ENCODE peak calls at places on chromosomes 3 and 15, in seven cellular contexts. C, V, H, L, T, X and I are unnamed samples.

GRCh38 chr3:172918568-172919296 is 168.2 kb downstream of the ECT2 start:
- DNase-seq in C (no peak), V (no peak), H (no peak), L (no peak), T (no peak), X (no peak), I (no peak)

GRCh38 chr3:187836848-187837770 is 91.8 kb upstream of the BCL6 start:
- DNase-seq in C (no peak), V (peak), H (no peak), L (no peak), T (peak), X (no peak), I (no peak)

GRCh38 chr3:46978381-46978780 is 1.1 kb upstream of the NBEAL2 start:
- DNase-seq in C (no peak), V (no peak), H (no peak), L (no peak), T (no peak), X (no peak), I (no peak)

GRCh38 chr3:24401811-24402185 is 92.9 kb downstream of the THRB start:
- DNase-seq in C (no peak), V (no peak), H (no peak), L (no peak), T (no peak), X (no peak), I (no peak)

GRCh38 chr3:27293954-27294353 is 75.2 kb downstream of the NEK10 start:
- DNase-seq in C (no peak), V (no peak), H (no peak), L (no peak), T (peak), X (no peak), I (no peak)

GRCh38 chr15:64150236-64150578 is 1.3 kb upstream of the SNX22 start:
- DNase-seq in C (no peak), V (no peak), H (no peak), L (no peak), T (no peak), X (no peak), I (no peak)

GRCh38 chr3:188918086-188918485 is 253.7 kb upstream of the TPRG1 start:
- DNase-seq in C (peak), V (no peak), H (no peak), L (no peak), T (no peak), X (no peak), I (no peak)

GRCh38 chr15:80587816-80588456 is 107.2 kb upstream of the ABHD17C start:
- DNase-seq in C (no peak), V (peak), H (peak), L (no peak), T (peak), X (no peak), I (no peak)

GRCh38 chr15:25863968-25864580 is 947 bp upstream of the ATP10A start:
- DNase-seq in C (no peak), V (no peak), H (no peak), L (no peak), T (no peak), X (no peak), I (no peak)

GRCh38 chr3:117052356-117052755 is 342.8 kb downstream of the TUSC7 start:
- DNase-seq in C (no peak), V (no peak), H (peak), L (no peak), T (no peak), X (no peak), I (no peak)

GRCh38 chr3:32614956-32615355 is 44.3 kb upstream of the DYNC1LI1 start:
- DNase-seq in C (no peak), V (peak), H (peak), L (no peak), T (peak), X (no peak), I (no peak)

GRCh38 chr15:99925661-99926461 is 192.6 kb upstream of the LYSMD4 start:
- DNase-seq in C (peak), V (no peak), H (peak), L (no peak), T (no peak), X (peak), I (peak)

GRCh38 chr3:32045091-32045964 is 61.1 kb upstream of the GPD1L start:
- DNase-seq in C (peak), V (peak), H (peak), L (no peak), T (peak), X (no peak), I (no peak)

GRCh38 chr3:72413228-72413627 is 435.0 kb downstream of the SHQ1 start:
- DNase-seq in C (no peak), V (no peak), H (peak), L (no peak), T (peak), X (no peak), I (no peak)

GRCh38 chr3:138916824-138917223 is 30.1 kb downstream of the FOXL2 start:
- DNase-seq in C (no peak), V (no peak), H (no peak), L (no peak), T (no peak), X (no peak), I (no peak)

GRCh38 chr3:66115858-66116654 is 77.3 kb upstream of the MAGI1 start:
- DNase-seq in C (peak), V (peak), H (peak), L (no peak), T (peak), X (peak), I (no peak)

GRCh38 chr15:90001683-90002427 is 731 bp downstream of the ZNF710 start:
- DNase-seq in C (peak), V (no peak), H (peak), L (peak), T (peak), X (peak), I (peak)

GRCh38 chr3:113912551-113913246 is 35.1 kb upstream of the ZDHHC23 start:
- DNase-seq in C (peak), V (peak), H (peak), L (no peak), T (peak), X (no peak), I (peak)

GRCh38 chr3:42134867-42135464 is 43.8 kb downstream of the TRAK1 start:
- DNase-seq in C (peak), V (no peak), H (no peak), L (no peak), T (no peak), X (no peak), I (no peak)

GRCh38 chr3:41684802-41685740 is 276.8 kb downstream of the ULK4 start:
- DNase-seq in C (no peak), V (peak), H (no peak), L (no peak), T (peak), X (no peak), I (no peak)

GRCh38 chr3:189621948-189622603 is 9.1 kb upstream of the TP63 start:
- DNase-seq in C (no peak), V (no peak), H (peak), L (no peak), T (no peak), X (peak), I (no peak)

GRCh38 chr3:194874206-194874605 is 188.5 kb downstream of the FAM43A start:
- DNase-seq in C (no peak), V (no peak), H (no peak), L (no peak), T (no peak), X (no peak), I (no peak)

GRCh38 chr15:100033140-100033857 is 300.1 kb upstream of the LYSMD4 start:
- DNase-seq in C (no peak), V (no peak), H (peak), L (no peak), T (peak), X (no peak), I (no peak)

GRCh38 chr15:72199721-72200212 is 2.2 kb upstream of the GRAMD2A start:
- DNase-seq in C (peak), V (peak), H (peak), L (peak), T (peak), X (peak), I (peak)

GRCh38 chr15:57521503-57521902 is 70.2 kb upstream of the MYZAP start:
- DNase-seq in C (no peak), V (no peak), H (no peak), L (no peak), T (no peak), X (no peak), I (no peak)

GRCh38 chr3:81214626-81215025 is 546.8 kb downstream of the GBE1 start:
- DNase-seq in C (no peak), V (no peak), H (peak), L (no peak), T (peak), X (no peak), I (no peak)

GRCh38 chr3:12875857-12876451 is 34.6 kb upstream of the RPL32 start:
- DNase-seq in C (peak), V (peak), H (no peak), L (no peak), T (no peak), X (peak), I (no peak)

GRCh38 chr15:43274136-43274535 is 7.4 kb upstream of the TGM5 start:
- DNase-seq in C (no peak), V (no peak), H (peak), L (no peak), T (no peak), X (peak), I (no peak)

GRCh38 chr3:194602580-194603300 is 30.5 kb downstream of the TMEM44 start:
- DNase-seq in C (no peak), V (no peak), H (no peak), L (no peak), T (no peak), X (no peak), I (no peak)

GRCh38 chr15:77786956-77787355 is 154.2 kb upstream of the LINGO1 start:
- DNase-seq in C (no peak), V (no peak), H (no peak), L (no peak), T (no peak), X (no peak), I (no peak)

GRCh38 chr3:48585411-48585810 is 9.7 kb downstream of the COL7A1 start:
- DNase-seq in C (no peak), V (no peak), H (no peak), L (no peak), T (no peak), X (no peak), I (no peak)
- TF ChIP-seq CTCF in C (no peak), V (no peak), H (no peak), L (no peak), T (no peak), X (no peak), I (no peak)

GRCh38 chr3:53677406-53677805 is 168.8 kb downstream of the CHDH start:
- DNase-seq in C (no peak), V (no peak), H (no peak), L (no peak), T (no peak), X (no peak), I (no peak)
- TF ChIP-seq CTCF in C (peak), V (peak), H (no peak), L (peak), T (no peak), X (peak), I (no peak)

DNA sequence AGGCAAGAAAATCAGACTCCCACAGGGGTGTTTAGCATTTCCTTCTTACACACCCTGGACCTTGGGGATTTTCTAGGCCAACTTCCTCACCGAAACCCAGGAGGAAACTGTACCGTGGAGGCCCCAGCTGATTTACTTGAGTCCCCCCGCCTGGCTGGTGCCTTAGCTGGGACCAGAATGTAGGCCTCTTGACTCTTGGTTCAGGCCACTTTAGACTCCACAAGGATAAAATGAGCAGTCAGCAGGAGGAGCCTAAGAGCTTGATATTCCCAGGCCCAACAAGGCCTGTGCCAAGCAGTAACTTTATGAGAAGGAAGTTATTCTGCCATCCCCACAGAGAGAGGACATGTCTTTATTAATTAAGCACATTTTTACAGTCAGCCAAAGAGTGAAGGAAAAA is 4.6 kb upstream of the APBA2 start:
- DNase-seq in C (no peak), V (no peak), H (peak), L (no peak), T (peak), X (no peak), I (no peak)
- TF ChIP-seq CTCF in C (no peak), V (no peak), H (no peak), L (peak), T (peak), X (no peak), I (no peak)

DNA sequence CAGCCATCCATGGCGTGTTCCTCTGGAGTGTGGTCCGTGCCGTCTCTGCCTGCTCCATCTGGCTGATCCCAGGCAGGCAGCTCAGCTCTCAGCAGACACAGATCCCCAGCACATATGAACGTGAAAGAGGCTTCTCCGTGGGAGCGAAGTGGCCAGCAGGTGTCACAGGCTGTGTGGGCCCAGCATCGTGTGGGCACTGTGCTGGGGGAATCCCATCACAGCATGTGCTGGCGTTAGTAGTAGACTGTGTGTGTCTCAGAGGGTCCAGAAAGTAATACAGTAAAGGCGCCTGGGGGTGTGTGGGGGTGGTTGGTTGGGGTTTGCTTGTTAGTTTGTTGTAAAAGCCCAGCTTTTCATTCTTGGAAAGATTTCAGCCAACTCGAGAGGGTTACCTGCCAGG is 147.6 kb downstream of the IGF1R start:
- DNase-seq in C (no peak), V (no peak), H (no peak), L (no peak), T (no peak), X (no peak), I (no peak)
- TF ChIP-seq CTCF in C (no peak), V (no peak), H (no peak), L (no peak), T (no peak), X (no peak), I (no peak)

DNA sequence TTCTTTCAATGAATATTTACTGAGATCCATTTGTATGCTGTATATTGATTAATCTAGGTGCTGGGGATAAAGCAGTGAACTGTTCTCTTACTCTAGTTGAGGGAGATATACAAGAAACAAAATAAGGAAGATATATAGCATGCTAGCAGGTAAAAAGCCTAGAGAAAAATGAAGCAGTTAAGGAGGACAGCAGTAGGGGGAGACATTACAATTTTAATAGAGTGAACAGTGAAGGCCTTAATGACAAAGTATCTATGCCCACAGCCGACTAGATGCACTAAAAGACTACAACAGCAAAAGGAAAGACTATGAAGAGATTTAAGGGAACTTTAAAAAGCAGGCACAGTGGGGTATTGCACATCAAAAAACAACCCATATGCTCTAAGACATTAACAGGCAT is 81.4 kb downstream of the XRN1 start:
- DNase-seq in C (no peak), V (peak), H (peak), L (no peak), T (no peak), X (no peak), I (no peak)
- TF ChIP-seq CTCF in C (peak), V (peak), H (no peak), L (peak), T (peak), X (no peak), I (no peak)

DNA sequence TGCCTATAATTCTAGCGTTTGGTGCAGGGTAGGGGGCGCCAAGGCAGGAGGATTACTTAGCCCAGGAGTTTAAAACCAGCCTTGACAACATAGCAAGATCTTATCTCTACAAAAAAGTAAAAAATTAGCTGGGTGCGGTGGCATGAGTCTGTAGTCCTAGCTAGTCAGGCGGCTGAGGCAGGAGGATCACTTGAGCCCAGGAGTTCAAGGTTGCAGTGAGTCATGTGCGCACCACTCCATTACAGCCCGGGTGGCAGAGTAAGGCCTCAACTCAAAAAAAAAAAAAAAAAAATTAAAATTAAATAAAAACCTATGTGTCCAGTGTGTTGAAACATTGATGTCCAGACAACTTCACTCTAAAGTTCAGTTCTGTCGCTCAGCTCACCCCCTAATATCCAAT is 78.2 kb upstream of the SOX2 start:
- DNase-seq in C (no peak), V (no peak), H (no peak), L (no peak), T (no peak), X (no peak), I (no peak)
- TF ChIP-seq CTCF in C (no peak), V (no peak), H (no peak), L (no peak), T (no peak), X (no peak), I (no peak)